ENCODE peak calls at places on chromosome 1, in five cellular contexts. F, D, I, C and G are unnamed samples.

GRCh38 chr1:107529511-107530149 is 388.8 kb downstream of the NTNG1 start:
- DNase-seq in C (peak; percentile 20), I (no peak), F (peak; percentile 46), D (peak; percentile 35), G (no peak)

GRCh38 chr1:151315565-151316235 is 11.5 kb downstream of the PI4KB start:
- DNase-seq in I (no peak), F (no peak), C (no peak), D (no peak), G (no peak)

GRCh38 chr1:211735208-211736170 is 60.1 kb upstream of the NEK2 start:
- DNase-seq in C (no peak), D (peak; percentile 88), I (no peak), F (peak; percentile 94), G (peak; percentile 42)

GRCh38 chr1:59900640-59901039 is 25.9 kb downstream of the CYP2J2 start:
- DNase-seq in I (no peak), D (no peak), F (no peak), C (no peak), G (no peak)

GRCh38 chr1:54358503-54359168 is 47.6 kb downstream of the SSBP3 start:
- DNase-seq in I (no peak), C (no peak), D (no peak), F (no peak), G (no peak)

GRCh38 chr1:80401757-80402156 is 1395.2 kb upstream of the ADGRL4 start:
- DNase-seq in I (no peak), F (no peak), C (no peak), D (no peak), G (no peak)

GRCh38 chr1:2865571-2866414 is 64.3 kb upstream of the TTC34 start:
- DNase-seq in C (no peak), D (no peak), I (peak; percentile 75), F (no peak), G (no peak)

GRCh38 chr1:39158330-39159086 is 46.0 kb upstream of the MACF1 start:
- DNase-seq in C (no peak), F (peak; percentile 52), D (no peak), I (no peak), G (no peak)

GRCh38 chr1:235917267-235917811 is 50.6 kb upstream of the LYST start:
- DNase-seq in D (peak; percentile 96), F (peak; percentile 100), I (no peak), C (peak; percentile 92), G (peak; percentile 95)

GRCh38 chr1:40936878-40937484 is 42.5 kb upstream of the CTPS1 start:
- DNase-seq in F (no peak), C (no peak), I (no peak), D (peak; percentile 29), G (no peak)

GRCh38 chr1:156892190-156893047 is 1.1 kb upstream of the PEAR1 start:
- DNase-seq in I (peak; percentile 97), D (peak; percentile 78), F (peak; percentile 76), C (peak; percentile 93), G (peak; percentile 83)

GRCh38 chr1:67162954-67163353 is 3.3 kb upstream of the IL23R start:
- DNase-seq in C (no peak), D (no peak), F (peak; percentile 98), I (no peak), G (no peak)

GRCh38 chr1:190479028-190479427 is 1.4 kb upstream of the BRINP3 start:
- DNase-seq in D (no peak), C (no peak), F (no peak), I (no peak), G (no peak)